ENCODE peak calls at places on chromosomes 7 and 10, in eight cellular contexts. G is brain microvascular endothelial cell, D is bronchial epithelial cell, C is Panc1, T is IMR-90, I is fibroblast of pulmonary artery, V is stomach, L is GM06990. A is an unnamed sample.

GRCh38 chr7:50209461-50210161 is 94.9 kb upstream of the IKZF1 start:
- DNase-seq in G (no peak), D (no peak), L (no peak), I (no peak), C (no peak), V (no peak), T (no peak), A (no peak)

GRCh38 chr10:131089150-131089549 is 222.4 kb downstream of the TCERG1L start:
- DNase-seq in G (no peak), L (no peak), C (no peak), T (no peak), D (no peak), V (no peak), I (no peak), A (no peak)

GRCh38 chr7:143892527-143893300 is 9.3 kb downstream of the TCAF1 start:
- DNase-seq in C (no peak), I (peak; percentile 43), L (no peak), T (peak; percentile 18), D (peak; percentile 58), G (peak; percentile 58), V (no peak), A (no peak)

GRCh38 chr7:31782411-31782991 is 95.5 kb downstream of the PPP1R17 start:
- DNase-seq in I (peak; percentile 71), G (peak; percentile 64), C (peak; percentile 38), L (no peak), D (peak; percentile 63), T (peak; percentile 77), V (no peak), A (peak; percentile 2)

GRCh38 chr10:26835025-26835424 is 25.7 kb downstream of the ABI1 start:
- DNase-seq in V (no peak), G (no peak), I (no peak), C (no peak), T (no peak), D (no peak), L (no peak), A (no peak)

GRCh38 chr10:69316313-69317059 is 38.2 kb downstream of the HK1 start:
- DNase-seq in C (no peak), V (no peak), G (peak; percentile 23), L (no peak), I (peak; percentile 50), D (peak; percentile 62), T (peak; percentile 46), A (no peak)

GRCh38 chr7:131859162-131859821 is 302.9 kb upstream of the PODXL start:
- DNase-seq in T (peak; percentile 62), V (peak; percentile 70), C (peak; percentile 59), G (peak; percentile 76), D (peak; percentile 63), L (peak; percentile 5), I (peak; percentile 78), A (peak; percentile 25)

GRCh38 chr10:62866451-62866850 is 50.3 kb upstream of the EGR2 start:
- DNase-seq in D (peak; percentile 40), V (no peak), G (no peak), L (no peak), I (peak; percentile 7), C (no peak), T (no peak), A (no peak)

GRCh38 chr7:75565129-75565528 is 73.0 kb downstream of the SPDYE5 start:
- DNase-seq in I (peak; percentile 93), C (peak; percentile 25), G (peak; percentile 90), V (peak; percentile 45), D (peak; percentile 89), L (no peak), T (peak; percentile 93), A (no peak)

GRCh38 chr7:49001610-49002033 is 77.3 kb downstream of the CDC14C start:
- DNase-seq in C (peak; percentile 32), G (no peak), V (no peak), L (peak; percentile 2), D (peak; percentile 33), I (peak; percentile 0), T (no peak), A (no peak)
- TF ChIP-seq CTCF in C (peak; percentile 82), G (peak; percentile 29), V (no peak), L (peak; percentile 86), D (peak; percentile 56), I (peak; percentile 16), T (peak; percentile 11), A (no peak)

GRCh38 chr10:115580239-115580638 is 487.1 kb downstream of the ATRNL1 start:
- DNase-seq in T (no peak), L (no peak), G (no peak), I (no peak), D (no peak), V (no peak), C (no peak), A (no peak)
- TF ChIP-seq CTCF in T (no peak), L (no peak), G (no peak), I (no peak), D (no peak), V (no peak), C (no peak), A (no peak)

DNA sequence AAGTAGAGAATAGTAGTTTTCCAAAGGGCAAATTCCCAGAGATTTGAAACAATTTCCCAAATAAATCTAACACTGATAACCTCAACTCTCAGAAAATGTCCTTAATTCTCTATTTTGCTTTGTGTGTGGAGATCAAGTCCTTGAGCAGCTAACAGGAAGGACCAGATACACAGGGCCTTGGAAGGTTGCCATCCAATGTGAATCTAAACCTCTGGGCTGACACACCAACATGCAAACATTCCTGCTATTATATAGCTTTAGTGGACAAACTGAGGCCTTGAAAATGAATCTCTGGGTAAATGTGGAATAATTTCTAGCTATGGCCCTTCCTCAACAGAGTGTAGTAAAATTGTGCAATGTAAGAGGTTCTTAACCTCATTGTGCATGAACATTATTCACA is 44.1 kb upstream of the PARD3 start:
- DNase-seq in G (peak; percentile 34), D (peak; percentile 27), V (no peak), C (no peak), T (peak; percentile 26), L (no peak), I (peak; percentile 18), A (no peak)
- TF ChIP-seq CTCF in G (no peak), D (no peak), V (no peak), C (no peak), T (no peak), L (no peak), I (no peak), A (no peak)

DNA sequence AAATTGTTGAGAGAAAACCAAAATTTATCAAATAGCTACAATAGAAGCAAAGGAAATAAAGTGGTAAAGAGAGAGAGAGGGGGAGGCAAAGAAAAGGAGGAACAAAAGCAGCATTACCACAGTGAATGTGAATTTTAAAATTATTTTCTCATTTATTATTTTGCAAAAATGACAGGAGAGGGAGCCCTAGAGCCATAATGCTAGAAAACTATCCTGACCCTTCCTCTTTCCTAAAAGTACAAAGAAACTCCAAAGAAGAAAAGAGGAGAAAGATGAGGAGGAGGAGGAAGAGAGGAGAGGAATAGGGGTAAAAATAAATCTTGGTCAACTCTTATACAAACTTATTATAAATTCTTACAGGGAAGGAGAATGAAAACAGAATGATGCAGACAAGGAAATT is 921.5 kb downstream of the NRG3 start:
- DNase-seq in D (no peak), T (no peak), L (no peak), G (no peak), I (peak; percentile 27), C (no peak), V (no peak), A (no peak)
- TF ChIP-seq CTCF in D (peak; percentile 17), T (peak; percentile 41), L (peak; percentile 33), G (peak; percentile 23), I (peak; percentile 43), C (peak; percentile 34), V (no peak), A (no peak)

GRCh38 chr10:127919418-127920191 is 12.7 kb downstream of the PTPRE start:
- DNase-seq in L (no peak), G (peak; percentile 75), C (no peak), V (no peak), T (peak; percentile 37), D (peak; percentile 33), I (peak; percentile 50), A (no peak)
- TF ChIP-seq CTCF in L (no peak), G (peak; percentile 73), C (no peak), V (no peak), T (no peak), D (peak; percentile 44), I (peak; percentile 32), A (no peak)

A was measured in B cell.